ENCODE peak calls at places on chromosomes 13 and 19, in five cellular contexts. S is neuronal stem cell, F is IMR-90, I is H1, M is mesenchymal stem cell. Q is an unnamed sample.

GRCh38 chr13:53405616-53406015 is 377.0 kb downstream of the OLFM4 start:
- DNase-seq in S (peak; percentile 30), F (no peak), I (peak; percentile 51), M (no peak), Q (peak; percentile 69)

GRCh38 chr19:21585491-21585890 is 80.1 kb downstream of the ZNF429 start:
- DNase-seq in S (no peak), F (no peak), I (no peak), M (no peak), Q (no peak)

GRCh38 chr19:40831502-40832430 is 18.5 kb downstream of the CYP2A6 start:
- DNase-seq in S (no peak), F (peak; percentile 97), I (no peak), M (peak; percentile 98), Q (no peak)

GRCh38 chr19:21912654-21913053 is 76.7 kb upstream of the ZNF43 start:
- DNase-seq in S (no peak), F (no peak), I (no peak), M (no peak), Q (no peak)

GRCh38 chr19:7905298-7905697 is 1.6 kb downstream of the MAP2K7 start:
- DNase-seq in S (no peak), F (no peak), I (no peak), M (no peak), Q (no peak)

GRCh38 chr19:1401138-1401888 is at the start of gene GAMT:
- DNase-seq in S (peak; percentile 46), F (no peak), I (no peak), M (peak; percentile 36), Q (peak; percentile 40)

GRCh38 chr19:14413765-14414171 is 5.4 kb downstream of the DDX39A start:
- DNase-seq in S (no peak), F (peak; percentile 50), I (no peak), M (no peak), Q (no peak)

GRCh38 chr19:7850429-7850819 is 20.4 kb downstream of the EVI5L start:
- DNase-seq in S (no peak), F (peak; percentile 71), I (no peak), M (peak; percentile 63), Q (no peak)

GRCh38 chr13:106534844-106535551 is 464 bp downstream of the EFNB2 start:
- DNase-seq in S (no peak), F (peak; percentile 16), I (peak; percentile 76), M (peak; percentile 48), Q (peak; percentile 32)

GRCh38 chr19:4067396-4068057 is 828 bp upstream of the ZBTB7A start:
- DNase-seq in S (no peak), F (no peak), I (no peak), M (no peak), Q (no peak)

GRCh38 chr13:59112375-59112774 is 1051.4 kb downstream of the DIAPH3 start:
- DNase-seq in S (no peak), F (peak; percentile 99), I (no peak), M (peak; percentile 97), Q (peak; percentile 11)

GRCh38 chr13:112141643-112142400 is 74.9 kb downstream of the SOX1 start:
- DNase-seq in S (no peak), F (no peak), I (no peak), M (no peak), Q (no peak)

GRCh38 chr13:113976711-113977684 is 3.1 kb upstream of the C13orf46 start:
- DNase-seq in S (no peak), F (peak; percentile 68), I (no peak), M (no peak), Q (peak; percentile 69)

GRCh38 chr13:75726313-75726712 is 90.2 kb downstream of the LMO7 start:
- DNase-seq in S (no peak), F (no peak), I (no peak), M (no peak), Q (no peak)

GRCh38 chr19:57642396-57643046 is 9.6 kb downstream of the ZNF211 start:
- DNase-seq in S (no peak), F (no peak), I (no peak), M (no peak), Q (no peak)

GRCh38 chr19:32041681-32042292 is 303.6 kb upstream of the ZNF507 start:
- DNase-seq in S (peak; percentile 57), F (peak; percentile 31), I (peak; percentile 59), M (peak; percentile 41), Q (peak; percentile 48)

GRCh38 chr13:59483441-59484116 is 680.1 kb downstream of the DIAPH3 start:
- DNase-seq in S (no peak), F (peak; percentile 17), I (no peak), M (no peak), Q (peak; percentile 81)

GRCh38 chr19:14187586-14187985 is 18.4 kb downstream of the ADGRL1 start:
- DNase-seq in S (no peak), F (no peak), I (no peak), M (no peak), Q (no peak)

GRCh38 chr19:14000691-14001365 is 5.3 kb downstream of the RFX1 start:
- DNase-seq in S (no peak), F (no peak), I (no peak), M (no peak), Q (no peak)

GRCh38 chr13:33262997-33263396 is 22.6 kb downstream of the STARD13 start:
- DNase-seq in S (no peak), F (no peak), I (no peak), M (no peak), Q (no peak)

GRCh38 chr13:25204843-25205242 is 32.8 kb upstream of the AMER2 start:
- DNase-seq in S (no peak), F (no peak), I (no peak), M (no peak), Q (no peak)

GRCh38 chr19:42276284-42276683 is 7.2 kb downstream of the CIC start:
- DNase-seq in S (no peak), F (no peak), I (no peak), M (no peak), Q (no peak)

GRCh38 chr19:42277821-42278809 is 9.1 kb downstream of the CIC start:
- DNase-seq in S (no peak), F (no peak), I (no peak), M (peak; percentile 30), Q (no peak)

GRCh38 chr19:42275517-42275916 is 6.5 kb downstream of the CIC start:
- DNase-seq in S (no peak), F (no peak), I (no peak), M (no peak), Q (no peak)

GRCh38 chr19:42275103-42275502 is 6.1 kb downstream of the CIC start:
- DNase-seq in S (no peak), F (no peak), I (no peak), M (no peak), Q (no peak)

GRCh38 chr19:42276821-42277220 is 7.8 kb downstream of the CIC start:
- DNase-seq in S (no peak), F (no peak), I (no peak), M (no peak), Q (no peak)
- H3K4ac ChIP-seq in S (no peak overlapping the region), F (no peak overlapping the region), I (no peak overlapping the region), M (no peak overlapping the region), Q (no peak overlapping the region)

GRCh38 chr13:98937911-98938381 is 39.9 kb downstream of the DOCK9 start:
- DNase-seq in S (no peak), F (peak; percentile 12), I (peak; percentile 76), M (no peak), Q (peak; percentile 94)

GRCh38 chr13:98940325-98940724 is 37.5 kb downstream of the DOCK9 start:
- DNase-seq in S (no peak), F (no peak), I (no peak), M (no peak), Q (no peak)

GRCh38 chr13:98941118-98941517 is 36.7 kb downstream of the DOCK9 start:
- DNase-seq in S (no peak), F (no peak), I (no peak), M (no peak), Q (no peak)

GRCh38 chr13:98939552-98940306 is 38.1 kb downstream of the DOCK9 start:
- DNase-seq in S (no peak), F (no peak), I (no peak), M (no peak), Q (no peak)

GRCh38 chr13:98938801-98939200 is 39.1 kb downstream of the DOCK9 start:
- DNase-seq in S (no peak), F (no peak), I (peak; percentile 63), M (no peak), Q (peak; percentile 73)
- H2BK120ac ChIP-seq in S (no peak overlapping the region), F (no peak overlapping the region), I (peak overlapping the region; percentile 60), M (no peak overlapping the region), Q (no peak overlapping the region)

DNA sequence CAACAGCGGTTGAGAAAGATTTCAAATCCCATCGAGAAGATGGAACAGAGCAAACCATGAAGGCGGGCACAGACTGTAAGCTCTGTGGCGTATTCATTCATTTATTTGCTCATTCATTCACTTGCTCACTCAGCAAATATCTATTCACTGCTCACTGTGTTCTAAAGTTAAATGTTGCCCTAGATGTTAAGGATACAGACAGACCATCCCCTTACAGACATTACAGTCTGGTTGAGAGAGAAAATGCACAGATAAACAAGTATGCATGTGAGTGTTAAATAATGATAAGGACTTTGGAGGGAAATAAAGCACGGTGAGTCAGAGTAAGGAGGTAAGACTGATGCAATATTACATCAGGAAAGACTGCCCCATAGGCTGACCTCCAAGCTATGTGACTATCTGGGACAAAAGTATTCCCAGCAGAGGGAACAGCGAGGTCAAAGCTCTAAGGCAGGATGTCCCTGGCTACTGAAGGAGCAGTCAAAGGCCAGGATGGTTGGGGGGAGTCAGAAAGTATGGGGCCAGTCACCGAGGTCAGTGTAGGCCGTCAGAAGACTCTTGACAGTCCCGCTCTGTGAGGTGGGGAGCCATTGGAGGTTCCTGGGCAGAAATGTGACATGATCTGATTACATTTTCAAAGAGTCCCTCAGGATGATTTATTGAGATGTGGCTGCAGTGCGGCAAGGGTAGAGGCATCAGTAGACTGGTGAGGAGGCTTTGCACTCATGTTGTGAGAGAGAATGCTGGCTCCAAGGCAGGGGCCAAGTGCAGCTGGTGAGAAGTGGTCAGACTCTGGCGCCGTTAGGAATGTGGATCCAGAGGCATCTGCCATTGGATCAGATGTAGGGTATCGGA is 37.9 kb downstream of the MBNL2 start:
- DNase-seq in S (no peak), F (peak; percentile 84), I (no peak), M (peak; percentile 93), Q (peak; percentile 77)
- H3K4ac ChIP-seq in S (no peak overlapping the region), F (peak overlapping the region; percentile 91), I (no peak overlapping the region), M (peak overlapping the region; percentile 68), Q (peak overlapping the region; percentile 86)

GRCh38 chr19:45456500-45456815 is 11.3 kb upstream of the FOSB start:
- DNase-seq in S (no peak), F (no peak), I (no peak), M (no peak), Q (no peak)

GRCh38 chr19:45451181-45451849 is 16.5 kb upstream of the FOSB start:
- DNase-seq in S (no peak), F (peak; percentile 88), I (no peak), M (peak; percentile 92), Q (peak; percentile 59)

GRCh38 chr19:45457776-45458175 is 10.0 kb upstream of the FOSB start:
- DNase-seq in S (no peak), F (no peak), I (no peak), M (no peak), Q (no peak)

GRCh38 chr19:45451850-45452387 is 15.9 kb upstream of the FOSB start:
- DNase-seq in S (no peak), F (no peak), I (no peak), M (no peak), Q (no peak)

GRCh38 chr19:45455707-45456499 is 11.9 kb upstream of the FOSB start:
- DNase-seq in S (no peak), F (peak; percentile 99), I (peak; percentile 85), M (peak; percentile 100), Q (peak; percentile 99)
- H2BK120ac ChIP-seq in S (no peak overlapping the region), F (peak overlapping the region; percentile 76), I (peak overlapping the region; percentile 78), M (peak overlapping the region; percentile 83), Q (peak overlapping the region; percentile 14)